ENCODE peak calls at places on chromosome 21, in eight cellular contexts. L is neural crest cell; O is activated CD8-positive, alpha-beta T cell treated with anti-CD3 and anti-CD28 coated beads for 36 hours; J is CD8-positive, alpha-beta T cell; C is astrocyte; U is IMR-90; M is WTC11; D is progenitor cell of endocrine pancreas. A is an unnamed sample.

GRCh38 chr21:35291034-35291433 is 241.9 kb upstream of the RUNX1 start:
- DNase-seq in L (no peak), O (no peak), J (no peak), C (no peak), U (no peak), M (no peak), D (no peak), A (no peak)

GRCh38 chr21:16084776-16085364 is 355.1 kb downstream of the USP25 start:
- DNase-seq in L (no peak), O (no peak), J (no peak), C (peak), U (peak), M (no peak), D (no peak), A (no peak)

GRCh38 chr21:41947596-41948403 is 6.0 kb downstream of the C2CD2 start:
- DNase-seq in L (no peak), O (no peak), J (no peak), C (peak), U (peak), M (no peak), D (no peak), A (no peak)

GRCh38 chr21:41879190-41879998 is at the start of gene PRDM15:
- DNase-seq in L (peak), O (peak), J (peak), C (peak), U (peak), M (peak), D (peak), A (peak)

GRCh38 chr21:14773777-14774345 is 227.7 kb upstream of the SAMSN1 start:
- DNase-seq in L (peak), O (peak), J (peak), C (no peak), U (no peak), M (peak), D (no peak), A (peak)

GRCh38 chr21:46532080-46532479 is 72.8 kb downstream of the S100B start:
- DNase-seq in L (no peak), O (peak), J (peak), C (no peak), U (no peak), M (no peak), D (no peak), A (no peak)

GRCh38 chr21:15309721-15310120 is 244.9 kb upstream of the NRIP1 start:
- DNase-seq in L (no peak), O (no peak), J (no peak), C (no peak), U (no peak), M (no peak), D (no peak), A (no peak)

GRCh38 chr21:41768371-41769042 is 1.7 kb upstream of the RIPK4 start:
- DNase-seq in L (no peak), O (peak), J (peak), C (peak), U (peak), M (peak), D (no peak), A (no peak)

GRCh38 chr21:46099476-46099875 is 1.6 kb downstream of the COL6A2 start:
- DNase-seq in L (no peak), O (peak), J (peak), C (no peak), U (peak), M (peak), D (peak), A (peak)

GRCh38 chr21:33261635-33262034 is 4.5 kb upstream of the IL10RB start:
- DNase-seq in L (no peak), O (peak), J (no peak), C (peak), U (peak), M (no peak), D (no peak), A (no peak)

GRCh38 chr21:17688912-17689874 is 76.5 kb upstream of the BTG3 start:
- DNase-seq in L (no peak), O (peak), J (peak), C (peak), U (peak), M (peak), D (no peak), A (peak)

GRCh38 chr21:32611471-32611997 is 643 bp downstream of the CFAP298 start:
- DNase-seq in L (peak), O (peak), J (peak), C (peak), U (peak), M (no peak), D (no peak), A (peak)

GRCh38 chr21:38567577-38568360 is 69.5 kb upstream of the ERG start:
- DNase-seq in L (no peak), O (no peak), J (no peak), C (peak), U (peak), M (no peak), D (no peak), A (no peak)
- TF ChIP-seq CTCF in L (no peak), O (no peak), J (no peak), C (no peak), U (no peak), M (no peak), D (no peak), A (no peak)

GRCh38 chr21:37176716-37177115 is 90.4 kb downstream of the VPS26C start:
- DNase-seq in L (no peak), O (no peak), J (no peak), C (no peak), U (no peak), M (no peak), D (no peak), A (no peak)
- TF ChIP-seq CTCF in L (no peak), O (no peak), J (no peak), C (no peak), U (no peak), M (no peak), D (no peak), A (no peak)

GRCh38 chr21:31514598-31514997 is 144.9 kb upstream of the SOD1 start:
- DNase-seq in L (peak), O (no peak), J (no peak), C (peak), U (no peak), M (peak), D (no peak), A (peak)
- TF ChIP-seq CTCF in L (peak), O (no peak), J (no peak), C (no peak), U (no peak), M (no peak), D (no peak), A (no peak)

GRCh38 chr21:40143822-40144525 is 276.7 kb downstream of the PCP4 start:
- DNase-seq in L (peak), O (peak), J (no peak), C (peak), U (peak), M (peak), D (peak), A (peak)
- TF ChIP-seq CTCF in L (peak), O (peak), J (peak), C (peak), U (peak), M (peak), D (peak), A (peak)

A was measured in glutamatergic neuron.